ENCODE peak calls at places on chromosomes 7 and 10, in six cellular contexts. X, K, R, L, E and Y are unnamed samples.

GRCh38 chr7:31073486-31074383 is 21.6 kb downstream of the ADCYAP1R1 start:
- DNase-seq in X (no peak), K (no peak), R (no peak), L (no peak), E (no peak), Y (no peak)

GRCh38 chr7:37354661-37355131 is 94.0 kb downstream of the ELMO1 start:
- DNase-seq in X (no peak), K (no peak), R (peak), L (no peak), E (no peak), Y (no peak)

GRCh38 chr7:3712841-3713240 is 411.8 kb downstream of the SDK1 start:
- DNase-seq in X (no peak), K (no peak), R (no peak), L (no peak), E (no peak), Y (no peak)

GRCh38 chr7:43658718-43659548 is 70.4 kb downstream of the COA1 start:
- DNase-seq in X (no peak), K (no peak), R (no peak), L (peak), E (no peak), Y (no peak)

GRCh38 chr7:73446716-73447115 is 13.1 kb downstream of the FZD9 start:
- DNase-seq in X (no peak), K (no peak), R (no peak), L (no peak), E (no peak), Y (no peak)

GRCh38 chr10:3531097-3531645 is 253.8 kb downstream of the KLF6 start:
- DNase-seq in X (no peak), K (no peak), R (no peak), L (no peak), E (no peak), Y (no peak)

GRCh38 chr10:18699849-18700554 is 40.8 kb downstream of the ARL5B start:
- DNase-seq in X (no peak), K (no peak), R (no peak), L (peak), E (no peak), Y (no peak)

GRCh38 chr7:75642810-75643486 is 95.8 kb downstream of the HIP1 start:
- DNase-seq in X (peak), K (peak), R (peak), L (peak), E (peak), Y (peak)

GRCh38 chr10:48890904-48891839 is 48.5 kb downstream of the LRRC18 start:
- DNase-seq in X (no peak), K (no peak), R (no peak), L (no peak), E (no peak), Y (no peak)

GRCh38 chr10:100886099-100886498 is 26.7 kb upstream of the SLF2 start:
- DNase-seq in X (no peak), K (no peak), R (no peak), L (no peak), E (no peak), Y (no peak)

GRCh38 chr10:29722777-29723176 is 88.0 kb upstream of the SVIL start:
- DNase-seq in X (no peak), K (no peak), R (no peak), L (no peak), E (no peak), Y (no peak)

GRCh38 chr7:126778101-126778500 is 474.6 kb downstream of the GRM8 start:
- DNase-seq in X (no peak), K (no peak), R (no peak), L (no peak), E (no peak), Y (no peak)

DNA sequence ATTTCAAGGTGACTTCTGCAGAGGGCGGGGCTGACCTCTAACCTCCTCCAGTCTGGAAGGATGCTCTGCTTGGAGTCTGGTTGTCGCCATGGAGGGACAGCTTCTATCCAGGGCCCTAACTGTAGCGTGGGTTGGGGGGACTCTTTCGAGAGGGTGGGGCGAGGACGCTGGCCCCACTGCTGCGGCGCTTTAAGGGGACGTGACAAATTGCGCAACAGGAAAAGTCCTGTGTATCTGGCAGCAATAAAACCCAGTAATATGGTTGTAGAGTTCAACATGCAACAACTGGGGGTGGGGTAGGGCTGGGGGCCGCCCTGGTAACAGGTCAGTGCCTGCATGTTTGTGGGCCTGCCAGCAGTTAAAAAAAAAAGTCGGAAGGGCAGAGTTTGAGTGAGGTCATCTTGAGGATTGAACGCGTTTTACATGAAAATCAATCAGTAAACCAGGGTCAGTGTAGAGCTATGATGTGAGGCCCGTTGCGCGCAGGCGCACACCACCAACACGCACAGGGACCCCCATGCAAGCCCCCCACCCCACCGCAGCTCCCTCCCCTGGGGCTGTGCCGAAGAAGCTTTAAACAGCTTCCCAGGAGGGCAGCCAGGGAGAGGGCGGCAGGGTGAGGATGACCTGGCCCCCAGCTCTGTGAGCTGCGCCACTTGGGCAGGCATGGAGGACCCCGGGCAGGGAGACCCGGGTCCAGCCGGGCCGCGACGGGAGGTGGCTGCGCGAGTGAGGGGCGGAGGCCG is 4.3 kb downstream of the SHH start:
- DNase-seq in X (no peak), K (no peak), R (no peak), L (peak), E (no peak), Y (no peak)
- TF ChIP-seq TAF1 in X (no peak), K (no peak), R (no peak), L (no peak), E (no peak), Y (no peak)

GRCh38 chr10:61635946-61636345 is 26.8 kb upstream of the CABCOCO1 start:
- DNase-seq in X (no peak), K (no peak), R (no peak), L (no peak), E (no peak), Y (no peak)
- TF ChIP-seq POLR2AphosphoS5 in X (no peak), K (no peak), R (no peak), L (no peak), E (no peak), Y (no peak)

DNA sequence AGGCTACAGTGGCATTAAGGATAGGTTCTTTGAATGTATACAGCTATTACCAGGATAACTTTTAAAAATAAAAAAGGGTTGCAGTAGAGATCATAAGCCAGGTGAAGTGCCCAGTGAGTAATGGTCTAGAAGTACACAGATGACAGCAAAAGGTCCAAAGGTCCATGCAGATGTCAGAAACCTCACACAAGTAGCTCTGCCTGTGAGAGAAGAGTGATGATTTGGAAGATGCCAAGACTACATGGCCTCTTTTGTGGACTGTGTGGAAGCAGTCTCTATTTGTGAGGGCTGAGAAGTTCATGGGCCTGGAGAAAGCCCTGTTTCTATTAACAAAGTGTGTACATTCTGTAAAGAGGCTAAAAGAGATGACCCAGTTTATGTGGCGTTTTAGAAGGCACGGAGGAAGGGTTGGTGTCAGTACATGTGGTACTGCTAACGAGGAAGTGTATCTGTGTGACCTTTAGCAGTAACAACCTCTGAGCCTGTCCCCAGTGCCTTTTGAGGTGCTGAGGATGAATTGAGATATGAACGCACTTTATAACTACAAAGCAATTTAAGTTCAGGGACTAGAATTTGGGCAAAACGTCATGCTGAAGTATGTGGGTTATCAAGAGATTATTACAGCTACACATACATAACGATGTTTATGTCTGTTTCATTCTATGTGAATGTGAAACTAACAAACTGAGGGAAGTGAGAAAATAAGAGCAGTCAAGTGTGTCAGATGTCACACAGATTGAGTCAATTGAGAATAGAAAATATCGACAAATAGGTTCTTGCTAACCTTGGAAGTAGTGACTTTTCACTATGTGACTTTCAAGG is 7.6 kb downstream of the CYCS start:
- DNase-seq in X (no peak), K (no peak), R (no peak), L (peak), E (peak), Y (peak)
- TF ChIP-seq POLR2A in X (peak), K (no peak), R (peak), L (peak), E (peak), Y (peak)

GRCh38 chr7:140403878-140404564 is at the start of gene RAB19:
- DNase-seq in X (no peak), K (peak), R (no peak), L (no peak), E (no peak), Y (no peak)
- TF ChIP-seq TAF1 in X (no peak), K (peak), R (no peak), L (no peak), E (no peak), Y (no peak)

GRCh38 chr10:12348341-12348869 is 942 bp upstream of the CAMK1D start:
- DNase-seq in X (no peak), K (peak), R (no peak), L (no peak), E (no peak), Y (no peak)

GRCh38 chr10:12350167-12350872 is 973 bp downstream of the CAMK1D start:
- DNase-seq in X (peak), K (no peak), R (no peak), L (peak), E (no peak), Y (no peak)

GRCh38 chr10:12349628-12350166 is 350 bp downstream of the CAMK1D start:
- DNase-seq in X (no peak), K (no peak), R (no peak), L (no peak), E (no peak), Y (no peak)

GRCh38 chr10:12350925-12351324 is 1.6 kb downstream of the CAMK1D start:
- DNase-seq in X (no peak), K (no peak), R (no peak), L (no peak), E (no peak), Y (no peak)

GRCh38 chr10:12348870-12349627 is at the start of gene CAMK1D:
- DNase-seq in X (peak), K (peak), R (peak), L (no peak), E (no peak), Y (peak)
- TF ChIP-seq POLR2AphosphoS5 in X (peak), K (no peak), R (no peak), L (no peak), E (peak), Y (peak)

GRCh38 chr7:106717997-106718871 is 57.3 kb upstream of the CCDC71L start:
- DNase-seq in X (no peak), K (no peak), R (peak), L (peak), E (peak), Y (no peak)
- TF ChIP-seq POLR2A in X (no peak), K (no peak), R (no peak), L (no peak), E (no peak), Y (no peak)